ENCODE peak calls at places on chromosomes 12 and 14, in ten cellular contexts. S is IMR-90, K is fibroblast of lung, L is breast epithelium, C is A549, W is RWPE2, E is thoracic aorta, D is Peyer's patch, P is cardiac muscle cell, F is mammary epithelial cell. B is an unnamed sample.

GRCh38 chr14:44962573-44963528 is 861 bp downstream of the TOGARAM1 start:
- DNase-seq in F (peak; percentile 38), D (no peak), L (peak; percentile 60), P (peak; percentile 56), K (peak; percentile 64), E (peak; percentile 7), C (no peak), S (peak; percentile 54), W (peak; percentile 73), B (peak; percentile 8)

GRCh38 chr12:15679146-15679545 is 110.0 kb downstream of the EPS8 start:
- DNase-seq in D (no peak), F (no peak), L (no peak), C (no peak), P (no peak), K (peak; percentile 91), S (peak; percentile 56), W (no peak), E (no peak), B (no peak)

GRCh38 chr12:6377667-6377994 is 2.3 kb upstream of the SCNN1A start:
- DNase-seq in E (no peak), K (no peak), F (peak; percentile 53), P (no peak), S (no peak), C (no peak), D (peak; percentile 69), W (no peak), L (no peak), B (no peak)

GRCh38 chr12:9319842-9320173 is 111.6 kb upstream of the PZP start:
- DNase-seq in K (no peak), S (no peak), F (peak; percentile 46), D (no peak), E (no peak), W (no peak), C (no peak), L (no peak), P (no peak), B (no peak)

GRCh38 chr14:23414254-23414653 is 6.2 kb upstream of the MYH6 start:
- DNase-seq in W (no peak), S (no peak), D (no peak), P (no peak), E (no peak), L (no peak), C (no peak), K (no peak), F (no peak), B (no peak)

GRCh38 chr14:54133896-54134295 is 177.3 kb upstream of the BMP4 start:
- DNase-seq in E (no peak), F (peak; percentile 82), W (no peak), K (peak; percentile 48), P (no peak), C (peak; percentile 11), S (peak; percentile 59), D (no peak), L (no peak), B (no peak)

GRCh38 chr14:92471919-92472318 is 41.7 kb upstream of the RIN3 start:
- DNase-seq in D (no peak), W (peak; percentile 78), S (peak; percentile 93), F (peak; percentile 76), K (peak; percentile 94), L (no peak), E (no peak), C (peak; percentile 89), P (no peak), B (no peak)

GRCh38 chr14:22386924-22387775 is 201.9 kb downstream of the DAD1 start:
- DNase-seq in S (peak; percentile 72), D (no peak), W (no peak), L (no peak), C (peak; percentile 82), K (peak; percentile 62), F (peak; percentile 39), E (no peak), P (peak; percentile 88), B (peak; percentile 64)

GRCh38 chr12:57224973-57225679 is 4.4 kb upstream of the SHMT2 start:
- DNase-seq in L (no peak), F (no peak), C (no peak), W (no peak), K (no peak), P (peak; percentile 59), E (no peak), D (peak; percentile 79), S (no peak), B (no peak)

GRCh38 chr12:93306636-93307035 is 71.1 kb upstream of the NUDT4 start:
- DNase-seq in W (no peak), E (no peak), F (no peak), K (no peak), C (no peak), D (no peak), L (no peak), S (no peak), P (no peak), B (no peak)

GRCh38 chr14:99968156-99968920 is 96.9 kb upstream of the EVL start:
- DNase-seq in K (peak; percentile 96), E (no peak), L (no peak), F (peak; percentile 62), C (no peak), D (no peak), P (no peak), S (peak; percentile 92), W (no peak), B (no peak)

GRCh38 chr12:4245446-4245845 is 28.1 kb upstream of the CCND2 start:
- DNase-seq in W (no peak), F (no peak), C (no peak), D (no peak), E (no peak), P (no peak), K (no peak), L (no peak), S (no peak), B (no peak)
- TF ChIP-seq CTCF in W (no peak), F (no peak), C (no peak), D (no peak), E (no peak), P (no peak), K (no peak), L (no peak), S (no peak), B (no peak)

GRCh38 chr14:38187475-38187874 is 20.2 kb upstream of the SSTR1 start:
- DNase-seq in F (no peak), P (no peak), W (peak; percentile 86), D (no peak), C (no peak), L (no peak), E (no peak), K (no peak), S (no peak), B (no peak)
- H3K9me3 ChIP-seq in F (peaks cover 23% of the 10 kb centered on the region), P (no peaks in the 10 kb centered on the region), W (no peaks in the 10 kb centered on the region), D (no peaks in the 10 kb centered on the region), C (no peaks in the 10 kb centered on the region), L (no peaks in the 10 kb centered on the region), E (no peaks in the 10 kb centered on the region), K (no peaks in the 10 kb centered on the region), S (peaks cover 1% of the 10 kb centered on the region), B (no peaks in the 10 kb centered on the region)

GRCh38 chr14:65877631-65878030 is 465.1 kb downstream of the FUT8 start:
- DNase-seq in W (no peak), D (no peak), K (no peak), C (no peak), S (no peak), F (no peak), L (no peak), E (no peak), P (no peak), B (no peak)

GRCh38 chr14:65878586-65878985 is 466.1 kb downstream of the FUT8 start:
- DNase-seq in P (no peak), C (no peak), L (no peak), D (no peak), K (no peak), F (no peak), W (no peak), E (no peak), S (no peak), B (no peak)

GRCh38 chr14:65881642-65882041 is 469.1 kb downstream of the FUT8 start:
- DNase-seq in D (no peak), P (no peak), C (no peak), L (no peak), W (no peak), S (no peak), K (no peak), E (no peak), F (no peak), B (no peak)

GRCh38 chr14:65879218-65880009 is 466.9 kb downstream of the FUT8 start:
- DNase-seq in L (no peak), K (peak; percentile 66), E (no peak), C (peak; percentile 14), D (no peak), P (no peak), W (no peak), S (peak; percentile 60), F (peak; percentile 85), B (no peak)

DNA sequence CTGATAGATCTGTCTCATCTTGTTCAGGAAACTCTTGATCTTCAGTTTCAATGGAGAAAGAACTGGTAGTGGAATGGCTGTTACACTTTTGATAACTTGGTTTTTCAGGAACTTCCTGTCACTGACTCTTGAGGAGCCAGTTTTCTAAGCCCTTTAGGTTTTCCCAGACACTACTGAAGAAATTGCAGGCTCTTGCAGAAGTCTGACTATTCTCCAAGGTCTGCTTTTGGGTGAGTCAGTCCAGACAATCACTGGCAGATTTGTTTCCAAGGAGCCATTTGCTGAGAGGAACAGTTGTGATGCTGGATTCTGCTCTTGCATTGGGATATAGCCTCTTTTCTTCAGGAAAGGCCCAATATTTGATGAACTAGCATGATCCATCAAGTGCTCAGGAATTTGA is 468.0 kb downstream of the FUT8 start:
- DNase-seq in D (no peak), L (no peak), F (no peak), K (no peak), P (no peak), E (no peak), W (no peak), S (no peak), C (no peak), B (no peak)
- TF ChIP-seq CTCF in D (no peak), L (no peak), F (no peak), K (no peak), P (no peak), E (no peak), W (no peak), S (no peak), C (no peak), B (no peak)

GRCh38 chr14:28652782-28653181 is 113.8 kb upstream of the FOXG1 start:
- DNase-seq in L (no peak), D (no peak), W (no peak), P (no peak), C (peak; percentile 13), S (peak; percentile 20), K (peak; percentile 90), F (peak; percentile 91), E (no peak), B (no peak)

GRCh38 chr14:28653521-28653920 is 113.1 kb upstream of the FOXG1 start:
- DNase-seq in W (peak; percentile 78), E (no peak), F (peak; percentile 98), L (no peak), K (peak; percentile 85), S (peak; percentile 9), P (no peak), D (no peak), C (no peak), B (no peak)

GRCh38 chr14:28661171-28661772 is 105.3 kb upstream of the FOXG1 start:
- DNase-seq in L (no peak), S (peak; percentile 28), E (no peak), P (no peak), K (peak; percentile 99), W (no peak), C (no peak), D (no peak), F (peak; percentile 85), B (no peak)

GRCh38 chr14:28651148-28651547 is 115.4 kb upstream of the FOXG1 start:
- DNase-seq in L (no peak), P (no peak), K (peak; percentile 89), D (no peak), E (no peak), C (no peak), W (no peak), F (peak; percentile 83), S (peak; percentile 5), B (no peak)

GRCh38 chr14:28656704-28657255 is 109.8 kb upstream of the FOXG1 start:
- DNase-seq in S (no peak), W (no peak), C (no peak), L (no peak), D (no peak), F (peak; percentile 42), K (peak; percentile 75), E (no peak), P (no peak), B (no peak)
- H3K9me3 ChIP-seq in S (peaks cover 3% of the 10 kb centered on the region), W (no peaks in the 10 kb centered on the region), C (no peaks in the 10 kb centered on the region), L (no peaks in the 10 kb centered on the region), D (no peaks in the 10 kb centered on the region), F (no peaks in the 10 kb centered on the region), K (no peaks in the 10 kb centered on the region), E (no peaks in the 10 kb centered on the region), P (no peaks in the 10 kb centered on the region), B (no peaks in the 10 kb centered on the region)